ENCODE peak calls at places on chromosome 1, in five cellular contexts. Z is uterus; L is CD4-positive, alpha-beta T cell; M is H1; T is heart right ventricle. F is an unnamed sample.

GRCh38 chr1:210883821-210884220 is 250.1 kb downstream of the KCNH1 start:
- DNase-seq in Z (no peak), L (no peak), M (no peak), T (no peak), F (no peak)

GRCh38 chr1:176225485-176225884 is 18.4 kb upstream of the COP1 start:
- DNase-seq in Z (no peak), L (no peak), M (no peak), T (no peak), F (no peak)

GRCh38 chr1:56967900-56968832 is 2.4 kb upstream of the C8B start:
- DNase-seq in Z (no peak), L (no peak), M (peak), T (peak), F (no peak)

GRCh38 chr1:104868794-104869193 is 1119.1 kb downstream of the AMY1C start:
- DNase-seq in Z (no peak), L (no peak), M (no peak), T (no peak), F (no peak)

GRCh38 chr1:41650176-41650519 is 165.7 kb upstream of the EDN2 start:
- DNase-seq in Z (no peak), L (no peak), M (no peak), T (peak), F (peak)

GRCh38 chr1:15966081-15966955 is 9.6 kb downstream of the ZBTB17 start:
- DNase-seq in Z (no peak), L (peak), M (no peak), T (no peak), F (peak)

GRCh38 chr1:223288826-223289225 is 75.2 kb downstream of the SUSD4 start:
- DNase-seq in Z (no peak), L (no peak), M (no peak), T (no peak), F (no peak)

GRCh38 chr1:221397606-221398005 is 344.3 kb downstream of the DUSP10 start:
- DNase-seq in Z (no peak), L (no peak), M (no peak), T (no peak), F (no peak)

GRCh38 chr1:112046630-112047029 is 57.2 kb upstream of the KCND3 start:
- DNase-seq in Z (no peak), L (no peak), M (no peak), T (no peak), F (no peak)

GRCh38 chr1:1165900-1166421 is 7.7 kb upstream of the TTLL10 start:
- DNase-seq in Z (no peak), L (no peak), M (no peak), T (no peak), F (no peak)

GRCh38 chr1:204308023-204308628 is 51.6 kb downstream of the PLEKHA6 start:
- DNase-seq in Z (no peak), L (no peak), M (no peak), T (no peak), F (no peak)

GRCh38 chr1:229105109-229105508 is 165.8 kb upstream of the RAB4A start:
- DNase-seq in Z (no peak), L (no peak), M (no peak), T (no peak), F (no peak)

GRCh38 chr1:89610457-89610991 is 22.4 kb upstream of the LRRC8C start:
- DNase-seq in Z (no peak), L (peak), M (no peak), T (no peak), F (no peak)

GRCh38 chr1:201656670-201657032 is 117.7 kb downstream of the NAV1 start:
- DNase-seq in Z (no peak), L (no peak), M (no peak), T (no peak), F (no peak)

GRCh38 chr1:11388617-11389016 is 90.3 kb upstream of the DISP3 start:
- DNase-seq in Z (no peak), L (no peak), M (no peak), T (no peak), F (no peak)

GRCh38 chr1:221632072-221632471 is 109.8 kb downstream of the DUSP10 start:
- DNase-seq in Z (no peak), L (no peak), M (no peak), T (no peak), F (no peak)

GRCh38 chr1:96492236-96492635 is 229.3 kb upstream of the PTBP2 start:
- DNase-seq in Z (no peak), L (no peak), M (no peak), T (no peak), F (no peak)

GRCh38 chr1:227729144-227729880 is 5.8 kb downstream of the JMJD4 start:
- DNase-seq in Z (peak), L (no peak), M (peak), T (no peak), F (no peak)

GRCh38 chr1:23466423-23466989 is 17.5 kb downstream of the ASAP3 start:
- DNase-seq in Z (no peak), L (no peak), M (no peak), T (no peak), F (no peak)

GRCh38 chr1:246785536-246786111 is 61.4 kb downstream of the SCCPDH start:
- DNase-seq in Z (no peak), L (no peak), M (no peak), T (no peak), F (no peak)

GRCh38 chr1:79441243-79441642 is 434.7 kb upstream of the ADGRL4 start:
- DNase-seq in Z (no peak), L (no peak), M (no peak), T (no peak), F (no peak)

GRCh38 chr1:39277876-39278275 is 73.4 kb downstream of the MACF1 start:
- DNase-seq in Z (no peak), L (no peak), M (no peak), T (no peak), F (no peak)

GRCh38 chr1:152112101-152112884 is 3.0 kb downstream of the TCHH start:
- DNase-seq in Z (no peak), L (no peak), M (peak), T (no peak), F (no peak)

GRCh38 chr1:16173447-16174260 is 17.8 kb upstream of the EPHA2 start:
- DNase-seq in Z (no peak), L (no peak), M (no peak), T (no peak), F (peak)

GRCh38 chr1:159854101-159854692 is 8.3 kb downstream of the VSIG8 start:
- DNase-seq in Z (peak), L (peak), M (peak), T (peak), F (no peak)

GRCh38 chr1:178010674-178011073 is 40.8 kb upstream of the SEC16B start:
- DNase-seq in Z (no peak), L (no peak), M (no peak), T (no peak), F (no peak)

GRCh38 chr1:198179556-198179981 is 22.8 kb downstream of the NEK7 start:
- DNase-seq in Z (no peak), L (no peak), M (no peak), T (no peak), F (no peak)

DNA sequence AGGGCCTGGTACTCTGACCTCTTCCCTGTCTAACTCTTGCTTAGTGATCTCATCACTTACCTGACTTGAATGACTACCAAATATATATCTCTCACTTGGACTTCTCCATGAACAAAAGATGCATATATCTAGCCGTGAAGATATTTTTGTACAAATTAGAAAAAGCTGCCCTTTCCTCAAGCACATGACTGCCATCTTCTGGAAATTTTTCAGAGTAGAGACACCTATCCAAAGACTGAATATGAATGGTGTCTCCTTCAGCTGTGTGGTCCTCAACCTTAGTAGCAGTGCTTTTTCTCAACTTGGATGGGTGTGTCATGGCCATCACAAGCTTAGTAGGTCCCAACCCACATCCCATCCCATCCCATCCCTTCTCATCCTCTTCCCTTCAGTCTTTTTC is 142.3 kb downstream of the DNM3 start:
- DNase-seq in Z (no peak), L (no peak), M (no peak), T (no peak), F (no peak)
- TF ChIP-seq CTCF in Z (no peak), L (no peak), M (peak), T (no peak), F (no peak)

GRCh38 chr1:239912471-239912870 is 179.2 kb upstream of the FMN2 start:
- DNase-seq in Z (no peak), L (no peak), M (no peak), T (no peak), F (no peak)

GRCh38 chr1:239909894-239910293 is 181.8 kb upstream of the FMN2 start:
- DNase-seq in Z (no peak), L (no peak), M (no peak), T (no peak), F (peak)

GRCh38 chr1:239918633-239919032 is 173.1 kb upstream of the FMN2 start:
- DNase-seq in Z (no peak), L (no peak), M (no peak), T (no peak), F (no peak)

GRCh38 chr1:239913141-239913585 is 178.5 kb upstream of the FMN2 start:
- DNase-seq in Z (no peak), L (no peak), M (no peak), T (no peak), F (no peak)

DNA sequence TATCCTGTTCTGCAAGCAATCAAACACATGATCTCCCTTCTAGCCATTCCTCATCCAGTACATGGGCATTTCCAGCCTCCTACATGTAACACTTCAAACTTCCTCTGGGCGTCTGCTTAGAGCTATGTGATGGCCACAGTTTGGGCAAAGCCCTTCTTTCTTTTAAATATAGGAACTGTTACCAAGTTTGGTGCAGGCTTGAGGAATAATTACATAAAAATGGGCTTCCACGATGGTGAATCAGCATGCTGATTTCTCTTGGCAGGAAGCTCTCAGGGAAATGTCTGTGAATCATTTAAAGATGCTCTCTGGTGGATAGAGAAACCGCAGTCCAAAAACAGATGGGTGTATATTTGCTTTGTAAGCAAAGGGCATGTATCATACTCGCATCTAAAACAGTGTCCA is 176.9 kb upstream of the FMN2 start:
- DNase-seq in Z (no peak), L (no peak), M (no peak), T (no peak), F (no peak)
- TF ChIP-seq CTCF in Z (no peak), L (no peak), M (peak), T (no peak), F (peak)

GRCh38 chr1:14362331-14362730 is 236.2 kb upstream of the KAZN start:
- DNase-seq in Z (no peak), L (no peak), M (no peak), T (no peak), F (no peak)

GRCh38 chr1:14363191-14363590 is 235.3 kb upstream of the KAZN start:
- DNase-seq in Z (no peak), L (no peak), M (no peak), T (no peak), F (no peak)

GRCh38 chr1:14365226-14365994 is 233.1 kb upstream of the KAZN start:
- DNase-seq in Z (no peak), L (no peak), M (no peak), T (peak), F (no peak)

GRCh38 chr1:14366361-14367018 is 232.0 kb upstream of the KAZN start:
- DNase-seq in Z (no peak), L (no peak), M (peak), T (no peak), F (no peak)

GRCh38 chr1:14363707-14364413 is 234.6 kb upstream of the KAZN start:
- DNase-seq in Z (no peak), L (no peak), M (no peak), T (no peak), F (no peak)
- TF ChIP-seq CTCF in Z (no peak), L (no peak), M (peak), T (no peak), F (no peak)

GRCh38 chr1:235058695-235059094 is 69.9 kb downstream of the TOMM20 start:
- DNase-seq in Z (no peak), L (no peak), M (no peak), T (no peak), F (no peak)

GRCh38 chr1:235057385-235058306 is 71.0 kb downstream of the TOMM20 start:
- DNase-seq in Z (no peak), L (no peak), M (no peak), T (no peak), F (no peak)

GRCh38 chr1:235054961-235055360 is 73.7 kb downstream of the TOMM20 start:
- DNase-seq in Z (no peak), L (no peak), M (no peak), T (no peak), F (no peak)

GRCh38 chr1:235059221-235059620 is 69.4 kb downstream of the TOMM20 start:
- DNase-seq in Z (no peak), L (no peak), M (no peak), T (no peak), F (no peak)

DNA sequence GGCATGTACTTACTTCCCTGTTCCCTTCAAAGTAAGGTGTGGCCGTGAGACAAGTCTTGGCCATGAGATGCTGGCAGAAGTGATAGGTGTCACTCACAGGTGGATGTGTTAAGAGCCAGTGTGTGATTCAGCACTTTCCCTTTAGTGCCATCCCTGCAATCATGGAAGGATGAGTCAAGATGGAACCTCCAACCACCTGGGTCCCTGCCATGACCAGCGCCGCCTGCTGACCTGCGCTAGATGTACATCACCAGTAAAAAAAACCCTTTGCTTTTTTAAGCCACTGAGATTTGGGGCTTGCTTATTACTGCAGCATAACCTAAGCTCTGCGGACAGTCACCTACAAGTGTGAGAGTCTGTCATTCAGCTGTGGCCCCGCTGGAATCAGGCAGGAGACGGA is 71.7 kb downstream of the TOMM20 start:
- DNase-seq in Z (no peak), L (no peak), M (no peak), T (no peak), F (no peak)
- TF ChIP-seq CTCF in Z (no peak), L (no peak), M (peak), T (no peak), F (peak)